ENCODE peak calls at places on chromosomes 2 and 18, in four cellular contexts. One of them, this sample, is unnamed.

GRCh38 chr18:8858888-8859511 is 153.6 kb downstream of the MTCL1 start:
- DNase-seq in psoas muscle: no peak
- DNase-seq in neural crest cell: no peak
- DNase-seq in right lobe of liver: no peak
- DNase-seq in this sample: no peak

GRCh38 chr18:42069036-42069435 is 114.0 kb downstream of the PIK3C3 start:
- DNase-seq in psoas muscle: no peak
- DNase-seq in neural crest cell: no peak
- DNase-seq in right lobe of liver: no peak
- DNase-seq in this sample: no peak

GRCh38 chr2:234722176-234722575 is 225.3 kb upstream of the ARL4C start:
- DNase-seq in neural crest cell: no peak
- DNase-seq in psoas muscle: no peak
- DNase-seq in right lobe of liver: no peak
- DNase-seq in this sample: no peak

GRCh38 chr2:126949775-126950174 is 51.1 kb downstream of the TEX51 start:
- DNase-seq in right lobe of liver: no peak
- DNase-seq in neural crest cell: no peak
- DNase-seq in psoas muscle: no peak
- DNase-seq in this sample: no peak

GRCh38 chr2:136510244-136510643 is 255.1 kb upstream of the THSD7B start:
- DNase-seq in neural crest cell: no peak
- DNase-seq in right lobe of liver: no peak
- DNase-seq in psoas muscle: no peak
- DNase-seq in this sample: no peak

GRCh38 chr2:97766567-97766966 is 53.2 kb downstream of the ZAP70 start:
- DNase-seq in psoas muscle: no peak
- DNase-seq in right lobe of liver: no peak
- DNase-seq in neural crest cell: no peak
- DNase-seq in this sample: no peak

GRCh38 chr18:79299711-79300110 is 96.0 kb upstream of the NFATC1 start:
- DNase-seq in neural crest cell: no peak
- DNase-seq in right lobe of liver: no peak
- DNase-seq in psoas muscle: no peak
- DNase-seq in this sample: no peak

GRCh38 chr2:73069855-73070650 is 1.5 kb downstream of the SFXN5 start:
- DNase-seq in psoas muscle: no peak
- DNase-seq in neural crest cell: no peak
- DNase-seq in right lobe of liver: no peak
- DNase-seq in this sample: peak

GRCh38 chr2:55033076-55033742 is 17.0 kb downstream of the RTN4 start:
- DNase-seq in neural crest cell: no peak
- DNase-seq in right lobe of liver: no peak
- DNase-seq in psoas muscle: no peak
- DNase-seq in this sample: peak

GRCh38 chr2:1627628-1628371 is 116.5 kb downstream of the PXDN start:
- DNase-seq in psoas muscle: no peak
- DNase-seq in neural crest cell: no peak
- DNase-seq in right lobe of liver: no peak
- DNase-seq in this sample: no peak

GRCh38 chr2:124145982-124146381 is 120.9 kb downstream of the CNTNAP5 start:
- DNase-seq in neural crest cell: no peak
- DNase-seq in right lobe of liver: no peak
- DNase-seq in psoas muscle: no peak
- DNase-seq in this sample: no peak

GRCh38 chr18:3235846-3236245 is 11.8 kb upstream of the MYL12A start:
- DNase-seq in psoas muscle: no peak
- DNase-seq in right lobe of liver: no peak
- DNase-seq in neural crest cell: no peak
- DNase-seq in this sample: no peak

GRCh38 chr18:64244571-64244970 is 95.7 kb upstream of the LINC00305 start:
- DNase-seq in right lobe of liver: peak
- DNase-seq in neural crest cell: no peak
- DNase-seq in psoas muscle: no peak
- DNase-seq in this sample: no peak

GRCh38 chr2:28617502-28618184 is 121.8 kb downstream of the PLB1 start:
- DNase-seq in neural crest cell: no peak
- DNase-seq in psoas muscle: peak
- DNase-seq in right lobe of liver: no peak
- DNase-seq in this sample: no peak

GRCh38 chr2:16394072-16394985 is 271.3 kb downstream of the CYRIA start:
- DNase-seq in psoas muscle: peak
- DNase-seq in neural crest cell: peak
- DNase-seq in right lobe of liver: no peak
- DNase-seq in this sample: no peak

GRCh38 chr2:75098856-75099255 is 100.5 kb downstream of the TACR1 start:
- DNase-seq in psoas muscle: no peak
- DNase-seq in neural crest cell: no peak
- DNase-seq in right lobe of liver: no peak
- DNase-seq in this sample: peak

GRCh38 chr2:132873738-132874137 is 203.7 kb upstream of the LYPD1 start:
- DNase-seq in psoas muscle: no peak
- DNase-seq in right lobe of liver: no peak
- DNase-seq in neural crest cell: no peak
- DNase-seq in this sample: no peak

GRCh38 chr2:213231966-213232365 is 52.3 kb upstream of the SPAG16 start:
- DNase-seq in right lobe of liver: no peak
- DNase-seq in neural crest cell: no peak
- DNase-seq in psoas muscle: no peak
- DNase-seq in this sample: no peak

GRCh38 chr2:8135051-8135675 is 546.7 kb upstream of the ID2 start:
- DNase-seq in psoas muscle: no peak
- DNase-seq in neural crest cell: no peak
- DNase-seq in right lobe of liver: no peak
- DNase-seq in this sample: no peak

GRCh38 chr2:163157891-163158511 is 319.4 kb upstream of the KCNH7 start:
- DNase-seq in right lobe of liver: no peak
- DNase-seq in neural crest cell: no peak
- DNase-seq in psoas muscle: no peak
- DNase-seq in this sample: no peak

GRCh38 chr2:96090527-96090926 is 25.8 kb downstream of the ADRA2B start:
- DNase-seq in right lobe of liver: no peak
- DNase-seq in psoas muscle: no peak
- DNase-seq in neural crest cell: no peak
- DNase-seq in this sample: no peak

GRCh38 chr2:230286048-230286447 is 40.9 kb upstream of the SP140L start:
- DNase-seq in psoas muscle: no peak
- DNase-seq in right lobe of liver: no peak
- DNase-seq in neural crest cell: no peak
- DNase-seq in this sample: no peak

GRCh38 chr2:203209538-203209937 is 29.3 kb upstream of the CYP20A1 start:
- DNase-seq in psoas muscle: no peak
- DNase-seq in right lobe of liver: no peak
- DNase-seq in neural crest cell: no peak
- DNase-seq in this sample: no peak

GRCh38 chr2:102335871-102336366 is 19.7 kb upstream of the IL18R1 start:
- DNase-seq in psoas muscle: no peak
- DNase-seq in right lobe of liver: no peak
- DNase-seq in neural crest cell: no peak
- DNase-seq in this sample: no peak

DNA sequence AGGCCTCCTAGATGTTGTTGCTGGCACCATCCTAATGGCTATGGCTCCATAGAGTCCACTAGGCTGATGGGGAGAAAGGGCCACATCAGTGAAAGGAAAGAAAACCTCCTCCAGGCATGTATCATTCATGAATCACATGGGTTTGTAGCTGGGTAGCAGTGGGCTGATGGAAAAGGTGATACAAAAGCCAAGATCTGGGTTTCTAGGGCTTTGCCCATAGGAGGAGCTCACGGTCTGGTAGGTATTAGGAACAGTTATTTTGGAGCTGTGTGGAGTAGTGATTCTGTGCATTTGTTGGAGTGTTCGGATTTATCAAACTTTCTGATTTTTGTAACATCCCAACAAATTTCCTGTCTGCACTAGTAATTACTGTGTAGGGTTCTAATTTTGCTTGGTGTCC is 259.2 kb downstream of the SLC4A3 start:
- DNase-seq in right lobe of liver: no peak
- DNase-seq in psoas muscle: no peak
- DNase-seq in neural crest cell: no peak
- DNase-seq in this sample: no peak
- TF ChIP-seq CTCF in right lobe of liver: no peak
- TF ChIP-seq CTCF in psoas muscle: no peak
- TF ChIP-seq CTCF in neural crest cell: peak
- TF ChIP-seq CTCF in this sample: no peak

GRCh38 chr2:181755181-181755580 is 74.9 kb upstream of the NEUROD1 start:
- DNase-seq in right lobe of liver: no peak
- DNase-seq in neural crest cell: no peak
- DNase-seq in psoas muscle: no peak
- DNase-seq in this sample: no peak
- TF ChIP-seq CTCF in right lobe of liver: no peak
- TF ChIP-seq CTCF in neural crest cell: no peak
- TF ChIP-seq CTCF in psoas muscle: no peak
- TF ChIP-seq CTCF in this sample: no peak

DNA sequence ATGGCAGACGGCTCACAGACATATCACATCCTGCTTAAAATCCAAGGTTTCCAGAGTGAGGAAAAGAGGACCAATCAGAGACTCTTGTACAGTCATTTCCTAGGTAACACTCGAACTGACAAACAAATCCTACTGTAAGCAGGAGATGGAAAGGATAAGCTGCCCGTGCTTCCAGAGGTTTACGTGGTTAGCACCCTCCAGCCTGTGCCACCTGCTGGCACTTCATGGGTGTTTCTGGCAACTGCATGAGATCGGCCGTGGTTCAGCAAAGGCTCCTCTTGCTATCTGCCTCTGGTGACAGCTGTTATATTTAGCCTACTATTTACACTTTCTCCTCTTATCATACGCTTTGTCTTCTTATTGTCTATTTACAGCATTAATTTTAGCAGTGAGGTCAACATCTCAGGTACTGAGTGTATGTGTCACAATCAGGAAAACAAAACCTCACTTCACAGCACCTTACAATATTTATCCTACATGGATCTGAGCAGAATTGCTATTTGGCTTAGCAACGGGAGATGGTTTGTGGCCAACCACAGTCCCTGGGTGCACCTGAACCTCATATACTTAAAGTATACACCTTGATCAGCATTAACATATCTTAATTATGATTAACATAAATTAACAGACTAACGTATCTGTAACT is 226.9 kb downstream of the TMEM163 start:
- DNase-seq in neural crest cell: no peak
- DNase-seq in psoas muscle: no peak
- DNase-seq in right lobe of liver: peak
- DNase-seq in this sample: no peak
- TF ChIP-seq CTCF in neural crest cell: no peak
- TF ChIP-seq CTCF in psoas muscle: no peak
- TF ChIP-seq CTCF in right lobe of liver: peak
- TF ChIP-seq CTCF in this sample: no peak

DNA sequence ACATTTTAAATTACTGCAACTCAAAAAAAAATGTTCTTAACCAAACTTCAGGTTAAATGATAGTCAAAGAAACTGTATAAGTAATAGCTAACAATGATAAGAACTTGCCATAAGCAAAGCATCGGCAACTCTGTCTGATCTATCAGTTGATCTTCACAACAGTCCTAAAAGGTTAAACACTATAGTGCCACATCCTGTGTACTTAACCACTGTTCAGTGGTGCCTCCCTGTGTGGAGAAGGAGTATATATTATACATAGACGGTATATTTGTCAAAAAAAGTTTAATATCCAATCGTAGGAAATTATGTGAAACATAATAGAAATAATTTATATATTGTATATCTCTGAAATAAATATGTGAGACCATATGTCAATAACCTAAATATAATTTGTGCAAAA is 13.0 kb downstream of the DTNA start:
- DNase-seq in neural crest cell: no peak
- DNase-seq in right lobe of liver: no peak
- DNase-seq in psoas muscle: no peak
- DNase-seq in this sample: no peak
- TF ChIP-seq CTCF in neural crest cell: no peak
- TF ChIP-seq CTCF in right lobe of liver: no peak
- TF ChIP-seq CTCF in psoas muscle: no peak
- TF ChIP-seq CTCF in this sample: no peak

DNA sequence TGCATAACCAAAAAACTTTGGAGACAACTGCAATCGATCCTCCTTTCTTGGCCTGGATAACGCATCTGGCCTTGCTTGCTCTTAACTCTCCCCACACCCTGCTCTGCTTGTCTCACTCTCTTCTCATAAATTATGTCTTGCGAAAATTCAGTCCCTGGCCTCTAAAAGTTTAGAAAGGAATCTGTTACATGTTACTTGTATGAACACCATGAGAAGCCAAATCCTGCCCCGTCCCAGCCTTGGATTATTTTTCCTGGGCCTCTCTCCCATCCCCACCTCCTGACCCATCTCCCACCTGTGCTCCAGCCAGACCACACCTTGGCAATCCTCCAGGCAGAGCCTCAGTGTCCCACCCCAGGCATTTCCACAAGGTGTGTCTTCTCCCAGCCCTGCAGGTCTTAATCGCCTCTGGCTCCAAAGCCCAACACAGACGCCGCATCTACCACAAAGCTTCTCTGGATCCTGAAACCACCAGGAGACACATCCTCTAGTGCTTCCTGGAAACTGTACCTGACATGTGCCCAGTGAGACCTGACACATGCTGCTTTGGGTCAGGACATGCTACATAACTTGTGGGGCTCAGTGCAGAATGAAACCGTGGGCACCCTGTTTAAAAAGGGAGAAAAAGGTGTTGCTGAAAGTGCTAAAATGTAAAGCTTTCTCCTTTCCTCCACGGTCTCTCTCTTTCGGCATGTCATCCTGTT is 99.6 kb upstream of the ST3GAL5 start:
- DNase-seq in right lobe of liver: no peak
- DNase-seq in psoas muscle: no peak
- DNase-seq in neural crest cell: no peak
- DNase-seq in this sample: no peak
- TF ChIP-seq CTCF in right lobe of liver: no peak
- TF ChIP-seq CTCF in psoas muscle: no peak
- TF ChIP-seq CTCF in neural crest cell: no peak
- TF ChIP-seq CTCF in this sample: no peak

DNA sequence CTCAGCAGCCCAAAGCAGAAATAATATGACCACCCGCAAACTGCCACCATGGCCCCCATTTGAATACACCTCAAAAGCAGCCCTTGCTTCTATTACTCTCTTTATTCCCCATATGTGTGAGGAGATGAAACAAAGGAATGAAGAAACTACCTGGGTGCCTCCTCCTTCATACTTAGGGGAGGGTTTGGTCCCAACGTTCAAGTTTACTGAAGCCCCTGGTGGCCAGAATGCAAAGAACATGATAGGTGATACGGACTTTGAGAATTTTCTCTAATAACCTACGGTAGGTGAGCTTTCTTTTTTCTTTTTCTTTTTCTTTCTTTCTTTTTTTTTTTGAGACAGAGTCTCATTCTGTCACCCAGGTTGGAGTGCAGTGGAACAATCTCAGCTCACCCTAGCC is 110.3 kb upstream of the FBXO11 start:
- DNase-seq in neural crest cell: no peak
- DNase-seq in psoas muscle: no peak
- DNase-seq in right lobe of liver: no peak
- DNase-seq in this sample: no peak
- TF ChIP-seq CTCF in neural crest cell: peak
- TF ChIP-seq CTCF in psoas muscle: no peak
- TF ChIP-seq CTCF in right lobe of liver: no peak
- TF ChIP-seq CTCF in this sample: no peak

This sample was measured in GM20000.